ENCODE peak calls at places on chromosomes 7 and 10, in six cellular contexts. One of them, this sample, is unnamed.

GRCh38 chr7:55163733-55164132 is 144.9 kb downstream of the EGFR start:
- DNase-seq in ascending aorta: no peak
- DNase-seq in endothelial cell: no peak
- DNase-seq in lung: no peak
- DNase-seq in activated CD4-positive, alpha-beta T cell treated with anti-CD3 and anti-CD28 coated beads, Interleukin-2, amount 50 U/mL, for 24 hours: no peak
- DNase-seq in activated T-helper 1 cell treated with anti-CD3 and anti-CD28 coated beads, Interleukin-2, amount 50 U/mL, for 16 hours: no peak
- DNase-seq in this sample: no peak

GRCh38 chr7:71795373-71795772 is 616.8 kb downstream of the CALN1 start:
- DNase-seq in ascending aorta: no peak
- DNase-seq in endothelial cell: no peak
- DNase-seq in lung: no peak
- DNase-seq in activated CD4-positive, alpha-beta T cell treated with anti-CD3 and anti-CD28 coated beads, Interleukin-2, amount 50 U/mL, for 24 hours: no peak
- DNase-seq in activated T-helper 1 cell treated with anti-CD3 and anti-CD28 coated beads, Interleukin-2, amount 50 U/mL, for 16 hours: no peak
- DNase-seq in this sample: no peak

GRCh38 chr7:82904871-82905270 is 257.8 kb downstream of the PCLO start:
- DNase-seq in ascending aorta: no peak
- DNase-seq in endothelial cell: no peak
- DNase-seq in lung: no peak
- DNase-seq in activated CD4-positive, alpha-beta T cell treated with anti-CD3 and anti-CD28 coated beads, Interleukin-2, amount 50 U/mL, for 24 hours: no peak
- DNase-seq in activated T-helper 1 cell treated with anti-CD3 and anti-CD28 coated beads, Interleukin-2, amount 50 U/mL, for 16 hours: no peak
- DNase-seq in this sample: no peak

GRCh38 chr10:114359041-114359952 is 45.0 kb downstream of the AFAP1L2 start:
- DNase-seq in ascending aorta: no peak
- DNase-seq in endothelial cell: no peak
- DNase-seq in lung: no peak
- DNase-seq in activated CD4-positive, alpha-beta T cell treated with anti-CD3 and anti-CD28 coated beads, Interleukin-2, amount 50 U/mL, for 24 hours: no peak
- DNase-seq in activated T-helper 1 cell treated with anti-CD3 and anti-CD28 coated beads, Interleukin-2, amount 50 U/mL, for 16 hours: no peak
- DNase-seq in this sample: no peak

GRCh38 chr7:39644170-39644569 is 20.8 kb downstream of the RALA start:
- DNase-seq in ascending aorta: no peak
- DNase-seq in endothelial cell: no peak
- DNase-seq in lung: no peak
- DNase-seq in activated CD4-positive, alpha-beta T cell treated with anti-CD3 and anti-CD28 coated beads, Interleukin-2, amount 50 U/mL, for 24 hours: no peak
- DNase-seq in activated T-helper 1 cell treated with anti-CD3 and anti-CD28 coated beads, Interleukin-2, amount 50 U/mL, for 16 hours: no peak
- DNase-seq in this sample: no peak

GRCh38 chr10:71009031-71009605 is 120.8 kb upstream of the PCBD1 start:
- DNase-seq in ascending aorta: no peak
- DNase-seq in endothelial cell: no peak
- DNase-seq in lung: no peak
- DNase-seq in activated CD4-positive, alpha-beta T cell treated with anti-CD3 and anti-CD28 coated beads, Interleukin-2, amount 50 U/mL, for 24 hours: no peak
- DNase-seq in activated T-helper 1 cell treated with anti-CD3 and anti-CD28 coated beads, Interleukin-2, amount 50 U/mL, for 16 hours: no peak
- DNase-seq in this sample: no peak

GRCh38 chr10:114391599-114391998 is 12.7 kb downstream of the AFAP1L2 start:
- DNase-seq in ascending aorta: no peak
- DNase-seq in endothelial cell: no peak
- DNase-seq in lung: no peak
- DNase-seq in activated CD4-positive, alpha-beta T cell treated with anti-CD3 and anti-CD28 coated beads, Interleukin-2, amount 50 U/mL, for 24 hours: no peak
- DNase-seq in activated T-helper 1 cell treated with anti-CD3 and anti-CD28 coated beads, Interleukin-2, amount 50 U/mL, for 16 hours: no peak
- DNase-seq in this sample: no peak

GRCh38 chr10:124319926-124320391 is 98.8 kb downstream of the OAT start:
- DNase-seq in ascending aorta: no peak
- DNase-seq in endothelial cell: no peak
- DNase-seq in lung: no peak
- DNase-seq in activated CD4-positive, alpha-beta T cell treated with anti-CD3 and anti-CD28 coated beads, Interleukin-2, amount 50 U/mL, for 24 hours: no peak
- DNase-seq in activated T-helper 1 cell treated with anti-CD3 and anti-CD28 coated beads, Interleukin-2, amount 50 U/mL, for 16 hours: no peak
- DNase-seq in this sample: no peak

This sample was measured in activated CD4-positive, CD25-positive, alpha-beta regulatory T cell.